ENCODE peak calls at places on chromosomes 4 and X, in five cellular contexts. A, M, S, Y and E are unnamed samples.
A peak's percentile ranks its signal among the peaks of the same experiment; 100 is the strongest.

GRCh38 chr4:10102193-10102980 is 14.2 kb downstream of the WDR1 start:
- DNase-seq in Y (no peak), S (no peak), M (peak; percentile 14), A (no peak), E (no peak)

GRCh38 chr4:80507507-80507906 is 172.0 kb downstream of the CFAP299 start:
- DNase-seq in A (no peak), S (no peak), Y (no peak), M (no peak), E (no peak)

GRCh38 chrX:48924270-48924669 is 5.4 kb upstream of the PIM2 start:
- DNase-seq in A (no peak), Y (no peak), S (no peak), M (no peak), E (no peak)

GRCh38 chrX:105460366-105460765 is 239.9 kb upstream of the TEX13A start:
- DNase-seq in Y (no peak), S (no peak), M (no peak), A (no peak), E (no peak)

GRCh38 chr4:182916483-182917181 is 554 bp downstream of the DCTD start:
- DNase-seq in Y (peak; percentile 47), A (peak; percentile 77), S (no peak), M (no peak), E (peak; percentile 66)

GRCh38 chr4:5267418-5267817 is 216.1 kb downstream of the STK32B start:
- DNase-seq in A (no peak), M (no peak), S (no peak), Y (no peak), E (no peak)

GRCh38 chr4:140652601-140653000 is 83.8 kb upstream of the UCP1 start:
- DNase-seq in M (no peak), A (no peak), Y (no peak), S (no peak), E (no peak)

GRCh38 chr4:107261241-107261874 is 225.2 kb upstream of the DKK2 start:
- DNase-seq in A (no peak), Y (no peak), S (no peak), M (no peak), E (no peak)

GRCh38 chrX:19814240-19814639 is 73.2 kb downstream of the SH3KBP1 start:
- DNase-seq in S (no peak), Y (peak; percentile 4), M (no peak), A (no peak), E (peak; percentile 14)

GRCh38 chr4:147285751-147286150 is 195.1 kb upstream of the EDNRA start:
- DNase-seq in Y (no peak), M (no peak), S (no peak), A (no peak), E (no peak)

GRCh38 chrX:45352588-45352987 is 151.9 kb upstream of the DIPK2B start:
- DNase-seq in Y (no peak), A (no peak), S (no peak), M (no peak), E (no peak)

GRCh38 chrX:18792828-18793227 is 85.4 kb downstream of the PPEF1 start:
- DNase-seq in Y (no peak), A (no peak), S (no peak), M (no peak), E (no peak)

GRCh38 chrX:39819921-39820849 is 277.6 kb downstream of the BCOR start:
- DNase-seq in A (no peak), S (peak; percentile 63), M (peak; percentile 58), Y (no peak), E (peak; percentile 54)

GRCh38 chrX:147912093-147912801 is 528 bp downstream of the FMR1 start:
- DNase-seq in A (peak; percentile 64), S (no peak), Y (peak; percentile 31), M (peak; percentile 53), E (peak; percentile 35)

GRCh38 chrX:49183701-49184281 is 2.4 kb downstream of the PRICKLE3 start:
- DNase-seq in Y (no peak), S (no peak), M (no peak), A (no peak), E (no peak)

GRCh38 chr4:19850909-19851308 is 400.8 kb upstream of the SLIT2 start:
- DNase-seq in A (no peak), Y (peak; percentile 1), S (no peak), M (no peak), E (no peak)

GRCh38 chrX:7925867-7926472 is 1.2 kb downstream of the PNPLA4 start:
- DNase-seq in A (no peak), M (peak; percentile 68), S (peak; percentile 69), Y (peak; percentile 69), E (peak; percentile 62)
- H3K4me3 ChIP-seq in A (no peak overlapping the region), M (peak overlapping the region; percentile 62), S (no peak overlapping the region), Y (no peak overlapping the region), E (no peak overlapping the region)

DNA sequence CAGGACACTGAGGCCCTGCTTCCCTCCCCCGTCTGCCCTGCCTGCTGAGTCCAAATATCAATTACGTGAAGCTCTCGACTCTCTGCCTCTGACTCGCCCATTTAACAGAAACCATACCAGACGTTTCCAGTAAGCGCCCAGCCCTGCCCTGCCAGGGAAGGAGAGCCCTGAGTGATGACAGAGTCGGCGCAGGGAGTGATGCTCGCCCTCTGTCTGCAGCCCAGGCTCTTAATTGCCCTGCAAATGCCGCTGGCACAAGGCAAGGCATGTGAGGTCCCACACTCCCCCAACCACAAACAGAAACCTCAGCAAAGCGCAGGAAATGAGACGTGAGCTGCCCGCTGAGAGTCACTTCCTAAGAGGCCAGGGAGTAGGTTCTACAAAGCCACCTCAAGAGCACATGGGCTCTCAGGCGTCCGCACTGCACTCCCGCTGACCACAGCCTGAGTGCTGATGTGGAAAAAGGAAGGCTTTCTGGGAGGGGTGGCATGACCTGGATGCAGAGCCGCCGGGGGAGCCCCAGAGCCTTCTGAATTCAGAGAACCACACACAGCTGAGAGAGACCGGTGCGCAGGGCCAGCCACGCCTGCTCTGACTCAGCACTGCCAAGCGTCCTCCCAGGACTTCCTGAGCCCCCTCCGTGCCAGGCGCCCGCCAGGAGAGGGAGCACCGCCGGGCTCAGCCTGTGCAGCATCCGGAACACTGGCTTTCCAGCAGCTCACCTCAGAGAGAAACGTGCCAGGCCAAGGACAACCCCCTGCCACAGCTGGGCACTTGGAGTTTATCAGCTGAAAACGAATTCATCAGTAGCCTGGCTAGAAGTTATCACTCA is 5.3 kb downstream of the ZFYVE28 start:
- DNase-seq in M (peak; percentile 85), S (peak; percentile 76), A (peak; percentile 90), Y (peak; percentile 91), E (peak; percentile 84)
- H3K4me1 ChIP-seq in M (peaks cover 15% of the 10 kb centered on the region), S (no peaks in the 10 kb centered on the region), A (peaks cover 35% of the 10 kb centered on the region), Y (peaks cover 24% of the 10 kb centered on the region), E (peaks cover 25% of the 10 kb centered on the region)

GRCh38 chr4:114807759-114808404 is 209.3 kb downstream of the UGT8 start:
- DNase-seq in Y (peak; percentile 34), M (peak; percentile 71), A (no peak), S (no peak), E (peak; percentile 58)
- TF ChIP-seq CTCF in Y (peak; percentile 39), M (peak; percentile 91), A (peak; percentile 27), S (peak; percentile 63), E (peak; percentile 88)

GRCh38 chrX:123854329-123854728 is 5.5 kb upstream of the XIAP start:
- DNase-seq in A (no peak), M (no peak), Y (no peak), S (no peak), E (no peak)

GRCh38 chrX:123859828-123860505 is at the start of gene XIAP:
- DNase-seq in A (peak; percentile 88), M (peak; percentile 85), S (peak; percentile 76), Y (peak; percentile 96), E (peak; percentile 77)

GRCh38 chrX:123860983-123861382 is 1.1 kb downstream of the XIAP start:
- DNase-seq in Y (no peak), S (no peak), A (no peak), M (no peak), E (no peak)

GRCh38 chrX:123860506-123860840 is 620 bp downstream of the XIAP start:
- DNase-seq in S (no peak), A (no peak), M (no peak), Y (no peak), E (peak; percentile 19)

GRCh38 chrX:123859409-123859827 is 435 bp upstream of the XIAP start:
- DNase-seq in Y (no peak), S (no peak), M (no peak), A (no peak), E (peak; percentile 85)
- H3K4me3 ChIP-seq in Y (peak overlapping the region; percentile 83), S (peak overlapping the region; percentile 63), M (peak overlapping the region; percentile 72), A (peak overlapping the region; percentile 75), E (peak overlapping the region; percentile 69)